ENCODE peak calls at places on chromosomes 4 and X, in seven cellular contexts. P, V, X, D, Q, A and N are unnamed samples.

GRCh38 chr4:184958127-184958806 is 60.0 kb upstream of the HELT start:
- DNase-seq in A (no peak), Q (no peak), V (no peak), P (no peak), X (no peak), D (no peak), N (no peak)

GRCh38 chr4:75985116-75985515 is 5.6 kb downstream of the SDAD1 start:
- DNase-seq in X (no peak), V (no peak), A (peak), D (peak), P (no peak), Q (no peak), N (peak)

GRCh38 chrX:13898603-13899002 is 81.7 kb upstream of the GPM6B start:
- DNase-seq in A (no peak), P (no peak), V (no peak), X (no peak), Q (no peak), D (peak), N (no peak)

GRCh38 chr4:139587452-139587851 is 31.4 kb upstream of the SETD7 start:
- DNase-seq in V (no peak), A (no peak), P (no peak), Q (no peak), X (no peak), D (peak), N (no peak)

GRCh38 chrX:148878371-148878770 is 378.0 kb downstream of the AFF2 start:
- DNase-seq in Q (no peak), X (no peak), P (no peak), V (no peak), D (peak), A (peak), N (no peak)

GRCh38 chrX:120450163-120450562 is 18.9 kb downstream of the LAMP2 start:
- DNase-seq in P (peak), X (no peak), D (no peak), Q (no peak), V (no peak), A (no peak), N (no peak)

GRCh38 chr4:162056947-162057346 is 106.9 kb downstream of the FSTL5 start:
- DNase-seq in V (no peak), X (no peak), Q (no peak), A (peak), D (no peak), P (peak), N (no peak)

GRCh38 chr4:58760737-58761136 is 1650.6 kb upstream of the IGFBP7 start:
- DNase-seq in V (no peak), P (no peak), A (no peak), D (no peak), Q (no peak), X (no peak), N (no peak)

GRCh38 chr4:41420576-41420975 is 117.4 kb upstream of the LIMCH1 start:
- DNase-seq in D (no peak), P (no peak), A (no peak), X (no peak), Q (no peak), V (no peak), N (no peak)

GRCh38 chr4:74674750-74675149 is 119.6 kb downstream of the BTC start:
- DNase-seq in V (no peak), Q (no peak), X (no peak), A (no peak), D (no peak), P (no peak), N (no peak)

GRCh38 chrX:24025741-24026402 is 1.1 kb downstream of the KLHL15 start:
- DNase-seq in X (no peak), A (peak), V (no peak), D (peak), P (no peak), Q (no peak), N (peak)

GRCh38 chrX:69073721-69074120 is 91.5 kb downstream of the PJA1 start:
- DNase-seq in V (no peak), P (no peak), X (no peak), A (no peak), D (no peak), Q (no peak), N (no peak)

GRCh38 chrX:30217465-30217864 is 2.1 kb downstream of the MAGEB2 start:
- DNase-seq in P (no peak), V (no peak), D (no peak), X (no peak), A (no peak), Q (no peak), N (no peak)

GRCh38 chrX:68416592-68416991 is 16.7 kb downstream of the OPHN1 start:
- DNase-seq in D (peak), Q (no peak), X (peak), A (peak), P (no peak), V (no peak), N (no peak)

GRCh38 chrX:36947214-36947613 is 61.0 kb upstream of the FAM47C start:
- DNase-seq in Q (no peak), A (no peak), V (no peak), D (no peak), P (no peak), X (no peak), N (no peak)

GRCh38 chr4:25441519-25442117 is 64.6 kb downstream of the ANAPC4 start:
- DNase-seq in P (peak), X (peak), V (peak), Q (no peak), A (peak), D (peak), N (no peak)

GRCh38 chrX:40090050-40090804 is 7.5 kb downstream of the BCOR start:
- DNase-seq in A (no peak), V (peak), Q (no peak), X (no peak), P (no peak), D (no peak), N (no peak)

GRCh38 chrX:124239911-124240310 is 92.5 kb upstream of the TEX13D start:
- DNase-seq in P (no peak), D (no peak), X (no peak), A (no peak), V (no peak), Q (peak), N (no peak)

GRCh38 chr4:107098403-107098802 is 62.3 kb upstream of the DKK2 start:
- DNase-seq in Q (no peak), X (no peak), A (no peak), D (no peak), V (no peak), P (no peak), N (no peak)

GRCh38 chr4:107094976-107095375 is 58.9 kb upstream of the DKK2 start:
- DNase-seq in P (no peak), Q (no peak), D (peak), X (no peak), A (no peak), V (no peak), N (no peak)

DNA sequence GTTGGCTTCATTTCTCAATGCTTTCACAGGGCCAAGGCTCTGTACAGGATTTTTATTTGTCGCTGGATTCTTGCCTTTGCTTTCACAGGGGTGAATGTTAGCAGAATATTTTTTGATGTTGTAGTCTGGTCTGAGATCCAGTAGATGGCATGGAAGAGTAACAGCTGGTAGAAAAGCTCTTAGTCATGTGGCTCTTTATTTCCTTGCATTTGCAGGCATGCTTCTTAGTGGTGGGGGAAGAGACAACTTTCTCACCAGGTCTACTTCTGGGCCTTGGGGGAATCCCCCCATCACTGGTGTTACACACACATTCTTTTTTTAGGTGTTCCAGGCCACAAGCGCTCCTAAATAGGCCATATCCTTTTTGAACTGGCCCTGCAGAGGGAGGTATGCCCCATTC is 58.2 kb upstream of the DKK2 start:
- DNase-seq in P (peak), D (peak), Q (no peak), A (peak), X (no peak), V (no peak), N (peak)
- TF ChIP-seq CTCF in P (peak), D (peak), Q (peak), A (peak), X (no peak), V (no peak), N (peak)

DNA sequence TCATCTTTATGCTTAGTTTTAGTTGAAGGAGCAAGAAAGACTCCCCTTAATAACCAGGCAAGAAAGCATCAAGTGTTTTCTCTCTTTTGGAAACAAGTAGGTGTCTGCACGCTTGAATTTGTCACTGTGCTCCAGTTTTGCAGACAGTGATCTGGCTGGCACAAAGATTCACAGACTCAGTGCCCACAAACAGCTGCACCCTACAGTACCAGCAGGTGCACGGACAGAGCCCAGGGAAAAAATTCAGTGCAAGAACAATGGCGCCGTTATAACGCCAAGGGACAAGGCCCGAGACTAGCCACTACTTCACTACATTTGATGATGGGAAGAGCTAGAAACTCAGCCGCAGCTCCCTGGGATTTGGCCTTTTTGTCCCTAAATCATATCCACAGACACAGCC is 56.0 kb downstream of the ZNF827 start:
- DNase-seq in A (no peak), Q (no peak), P (no peak), X (no peak), D (no peak), V (no peak), N (no peak)
- H3K4me3 ChIP-seq in A (no peak), Q (peak), P (no peak), X (no peak), D (no peak), V (no peak), N (no peak)

GRCh38 chrX:38656350-38656915 is 95.1 kb downstream of the TSPAN7 start:
- DNase-seq in Q (no peak), V (no peak), P (no peak), A (no peak), D (no peak), X (no peak), N (no peak)

GRCh38 chrX:38649674-38650647 is 88.6 kb downstream of the TSPAN7 start:
- DNase-seq in P (no peak), A (no peak), D (no peak), X (no peak), V (no peak), Q (no peak), N (no peak)

GRCh38 chrX:38651625-38652601 is 90.6 kb downstream of the TSPAN7 start:
- DNase-seq in X (no peak), V (no peak), P (no peak), D (no peak), A (no peak), Q (no peak), N (no peak)

GRCh38 chrX:38654302-38654701 is 93.0 kb downstream of the TSPAN7 start:
- DNase-seq in Q (no peak), V (no peak), P (peak), X (no peak), A (peak), D (peak), N (no peak)

DNA sequence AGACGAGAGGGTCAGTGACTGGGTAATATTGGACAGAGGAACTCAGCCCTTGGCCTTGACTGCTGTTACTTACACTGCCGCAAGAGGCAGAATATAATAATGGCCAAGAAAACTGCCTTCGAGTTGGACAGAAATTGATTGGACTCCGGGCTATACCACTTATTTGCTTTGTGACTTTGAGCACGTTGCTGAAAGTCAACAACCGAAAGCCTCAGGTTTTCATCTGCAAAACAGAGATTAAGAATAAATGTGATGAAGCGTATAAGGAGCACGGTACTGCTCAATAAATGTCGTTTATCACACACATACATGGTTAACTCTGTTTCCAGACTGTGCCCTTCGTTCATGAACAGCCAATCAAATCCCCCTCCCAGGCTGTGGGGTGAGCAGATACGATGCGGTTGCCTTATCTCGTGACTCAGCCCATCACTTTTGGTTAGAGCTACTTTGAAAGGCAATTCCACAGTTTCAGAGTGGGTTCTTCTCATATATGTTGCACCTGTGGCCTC is 91.6 kb downstream of the TSPAN7 start:
- DNase-seq in Q (no peak), P (no peak), D (no peak), A (no peak), V (no peak), X (no peak), N (no peak)
- TF ChIP-seq CTCF in Q (no peak), P (no peak), D (no peak), A (no peak), V (no peak), X (no peak), N (peak)

GRCh38 chr4:80306255-80306654 is 29.3 kb upstream of the CFAP299 start:
- DNase-seq in V (no peak), A (peak), P (no peak), Q (no peak), D (peak), X (no peak), N (no peak)

GRCh38 chr4:80307183-80307735 is 28.3 kb upstream of the CFAP299 start:
- DNase-seq in P (peak), A (peak), D (no peak), Q (no peak), V (no peak), X (no peak), N (peak)

GRCh38 chr4:80308466-80308822 is 27.1 kb upstream of the CFAP299 start:
- DNase-seq in D (no peak), V (no peak), P (no peak), A (no peak), X (no peak), Q (no peak), N (no peak)

GRCh38 chr4:80309301-80310004 is 26.1 kb upstream of the CFAP299 start:
- DNase-seq in A (peak), V (no peak), X (no peak), P (no peak), Q (no peak), D (peak), N (peak)

GRCh38 chr4:80307774-80308465 is 27.6 kb upstream of the CFAP299 start:
- DNase-seq in P (no peak), Q (no peak), X (no peak), D (peak), V (no peak), A (peak), N (peak)
- H3K4me3 ChIP-seq in P (no peak), Q (no peak), X (no peak), D (peak), V (no peak), A (peak), N (no peak)